ENCODE peak calls at places on chromosome 5, in six cellular contexts. C is HEK293T, Y is T1000, E is left ventricle myocardium superior, X is BE2C, B is left colon. S is an unnamed sample.

GRCh38 chr5:37272564-37272963 is 23.4 kb upstream of the CPLANE1 start:
- DNase-seq in X (no peak), E (no peak), B (no peak), C (no peak), Y (peak; percentile 20), S (peak; percentile 88)

GRCh38 chr5:173594061-173594460 is 22.4 kb downstream of the BOD1 start:
- DNase-seq in Y (no peak), B (no peak), C (no peak), X (no peak), E (no peak), S (no peak)

GRCh38 chr5:150215978-150216944 is 26.4 kb downstream of the SLC6A7 start:
- DNase-seq in B (peak; percentile 69), C (no peak), X (no peak), E (no peak), Y (no peak), S (no peak)

GRCh38 chr5:139371482-139372435 is 11.3 kb downstream of the SLC23A1 start:
- DNase-seq in B (no peak), X (no peak), E (no peak), Y (no peak), C (no peak), S (no peak)

GRCh38 chr5:158390556-158390955 is 531.6 kb upstream of the CLINT1 start:
- DNase-seq in E (no peak), X (no peak), Y (no peak), C (no peak), B (no peak), S (peak; percentile 27)

GRCh38 chr5:40021007-40021406 is 596.2 kb upstream of the DAB2 start:
- DNase-seq in C (no peak), Y (no peak), B (no peak), E (no peak), X (no peak), S (no peak)

GRCh38 chr5:79729686-79730085 is 40.0 kb downstream of the CMYA5 start:
- DNase-seq in B (no peak), C (no peak), X (no peak), Y (no peak), E (no peak), S (no peak)

GRCh38 chr5:102690910-102691309 is 64.2 kb upstream of the PAM start:
- DNase-seq in C (no peak), B (no peak), E (no peak), X (no peak), Y (no peak), S (no peak)

GRCh38 chr5:102545175-102545574 is 46.4 kb upstream of the SLCO6A1 start:
- DNase-seq in B (no peak), E (no peak), C (peak; percentile 51), Y (no peak), X (peak; percentile 75), S (no peak)

GRCh38 chr5:32711693-32712462 is 757 bp downstream of the NPR3 start:
- DNase-seq in E (peak; percentile 62), B (peak; percentile 20), Y (peak; percentile 16), C (no peak), X (no peak), S (peak; percentile 46)

GRCh38 chr5:43540746-43541145 is 16.1 kb downstream of the PAIP1 start:
- DNase-seq in E (no peak), X (no peak), B (no peak), C (no peak), Y (no peak), S (no peak)

GRCh38 chr5:178786859-178787499 is 56.5 kb upstream of the ZNF354A start:
- DNase-seq in Y (peak; percentile 31), C (no peak), B (no peak), E (no peak), X (no peak), S (peak; percentile 98)

GRCh38 chr5:72328172-72328571 is 8.0 kb downstream of the PTCD2 start:
- DNase-seq in E (peak; percentile 79), X (peak; percentile 52), B (no peak), Y (no peak), C (no peak), S (peak; percentile 14)

GRCh38 chr5:120765189-120765588 is 301.1 kb downstream of the PRR16 start:
- DNase-seq in C (no peak), E (no peak), Y (no peak), X (no peak), B (no peak), S (no peak)